ENCODE peak calls at places on chromosomes 1 and 21, in seven cellular contexts. One of them, this sample, is unnamed.

GRCh38 chr1:68229927-68230812 is 2.2 kb downstream of the WLS start:
- DNase-seq in NCI-H1092: no peak
- DNase-seq in A549: no peak
- DNase-seq in activated CD4-positive, alpha-beta memory T cell treated with anti-CD3 and anti-CD28 coated beads for 36 hours: no peak
- DNase-seq in ACHN: no peak
- DNase-seq in SK-MEL-5: peak; percentile 5
- DNase-seq in pancreas: no peak
- DNase-seq in this sample: no peak

GRCh38 chr21:43745772-43746517 is 27.0 kb downstream of the PDXK start:
- DNase-seq in NCI-H1092: no peak
- DNase-seq in A549: no peak
- DNase-seq in activated CD4-positive, alpha-beta memory T cell treated with anti-CD3 and anti-CD28 coated beads for 36 hours: no peak
- DNase-seq in ACHN: no peak
- DNase-seq in SK-MEL-5: no peak
- DNase-seq in pancreas: no peak
- DNase-seq in this sample: no peak

GRCh38 chr1:108692724-108693655 is 880 bp downstream of the PRPF38B start:
- DNase-seq in NCI-H1092: peak; percentile 34
- DNase-seq in A549: peak; percentile 27
- DNase-seq in activated CD4-positive, alpha-beta memory T cell treated with anti-CD3 and anti-CD28 coated beads for 36 hours: peak; percentile 78
- DNase-seq in ACHN: peak; percentile 67
- DNase-seq in SK-MEL-5: peak; percentile 63
- DNase-seq in pancreas: peak; percentile 50
- DNase-seq in this sample: peak; percentile 93

GRCh38 chr1:45573231-45573804 is 10.5 kb upstream of the NASP start:
- DNase-seq in NCI-H1092: no peak
- DNase-seq in A549: no peak
- DNase-seq in activated CD4-positive, alpha-beta memory T cell treated with anti-CD3 and anti-CD28 coated beads for 36 hours: no peak
- DNase-seq in ACHN: no peak
- DNase-seq in SK-MEL-5: no peak
- DNase-seq in pancreas: no peak
- DNase-seq in this sample: no peak

GRCh38 chr1:95308276-95308675 is 74.3 kb downstream of the RWDD3 start:
- DNase-seq in NCI-H1092: no peak
- DNase-seq in A549: no peak
- DNase-seq in activated CD4-positive, alpha-beta memory T cell treated with anti-CD3 and anti-CD28 coated beads for 36 hours: no peak
- DNase-seq in ACHN: no peak
- DNase-seq in SK-MEL-5: peak; percentile 72
- DNase-seq in pancreas: no peak
- DNase-seq in this sample: no peak

GRCh38 chr1:221439008-221439733 is 302.7 kb downstream of the DUSP10 start:
- DNase-seq in NCI-H1092: no peak
- DNase-seq in A549: peak; percentile 42
- DNase-seq in activated CD4-positive, alpha-beta memory T cell treated with anti-CD3 and anti-CD28 coated beads for 36 hours: peak; percentile 86
- DNase-seq in ACHN: peak; percentile 97
- DNase-seq in SK-MEL-5: no peak
- DNase-seq in pancreas: no peak
- DNase-seq in this sample: peak; percentile 83

GRCh38 chr1:199685369-199685768 is 342.1 kb upstream of the NR5A2 start:
- DNase-seq in NCI-H1092: no peak
- DNase-seq in A549: no peak
- DNase-seq in activated CD4-positive, alpha-beta memory T cell treated with anti-CD3 and anti-CD28 coated beads for 36 hours: no peak
- DNase-seq in ACHN: peak; percentile 16
- DNase-seq in SK-MEL-5: no peak
- DNase-seq in pancreas: no peak
- DNase-seq in this sample: no peak

GRCh38 chr1:59298178-59298583 is 1.3 kb downstream of the FGGY start:
- DNase-seq in NCI-H1092: no peak
- DNase-seq in A549: no peak
- DNase-seq in activated CD4-positive, alpha-beta memory T cell treated with anti-CD3 and anti-CD28 coated beads for 36 hours: no peak
- DNase-seq in ACHN: no peak
- DNase-seq in SK-MEL-5: no peak
- DNase-seq in pancreas: no peak
- DNase-seq in this sample: no peak

GRCh38 chr1:155859881-155860841 is 794 bp downstream of the SYT11 start:
- DNase-seq in NCI-H1092: peak; percentile 89
- DNase-seq in A549: no peak
- DNase-seq in activated CD4-positive, alpha-beta memory T cell treated with anti-CD3 and anti-CD28 coated beads for 36 hours: peak; percentile 85
- DNase-seq in ACHN: peak; percentile 84
- DNase-seq in SK-MEL-5: peak; percentile 15
- DNase-seq in pancreas: peak; percentile 56
- DNase-seq in this sample: peak; percentile 86

GRCh38 chr1:207888647-207889046 is 22.3 kb downstream of the CD34 start:
- DNase-seq in NCI-H1092: no peak
- DNase-seq in A549: no peak
- DNase-seq in activated CD4-positive, alpha-beta memory T cell treated with anti-CD3 and anti-CD28 coated beads for 36 hours: no peak
- DNase-seq in ACHN: no peak
- DNase-seq in SK-MEL-5: no peak
- DNase-seq in pancreas: no peak
- DNase-seq in this sample: no peak

GRCh38 chr21:29091032-29091431 is 17.6 kb upstream of the CCT8 start:
- DNase-seq in NCI-H1092: no peak
- DNase-seq in A549: peak; percentile 7
- DNase-seq in activated CD4-positive, alpha-beta memory T cell treated with anti-CD3 and anti-CD28 coated beads for 36 hours: no peak
- DNase-seq in ACHN: no peak
- DNase-seq in SK-MEL-5: no peak
- DNase-seq in pancreas: no peak
- DNase-seq in this sample: no peak

GRCh38 chr1:36528361-36529349 is 45.9 kb upstream of the CSF3R start:
- DNase-seq in NCI-H1092: no peak
- DNase-seq in A549: no peak
- DNase-seq in activated CD4-positive, alpha-beta memory T cell treated with anti-CD3 and anti-CD28 coated beads for 36 hours: no peak
- DNase-seq in ACHN: peak; percentile 27
- DNase-seq in SK-MEL-5: peak; percentile 37
- DNase-seq in pancreas: no peak
- DNase-seq in this sample: peak; percentile 39

GRCh38 chr1:209486861-209487260 is 96.7 kb upstream of the CAMK1G start:
- DNase-seq in NCI-H1092: no peak
- DNase-seq in A549: no peak
- DNase-seq in activated CD4-positive, alpha-beta memory T cell treated with anti-CD3 and anti-CD28 coated beads for 36 hours: no peak
- DNase-seq in ACHN: peak; percentile 26
- DNase-seq in SK-MEL-5: no peak
- DNase-seq in pancreas: no peak
- DNase-seq in this sample: no peak

GRCh38 chr1:86582161-86582560 is 35.3 kb downstream of the CLCA4 start:
- DNase-seq in NCI-H1092: no peak
- DNase-seq in A549: no peak
- DNase-seq in activated CD4-positive, alpha-beta memory T cell treated with anti-CD3 and anti-CD28 coated beads for 36 hours: no peak
- DNase-seq in ACHN: no peak
- DNase-seq in SK-MEL-5: no peak
- DNase-seq in pancreas: no peak
- DNase-seq in this sample: no peak

GRCh38 chr1:40197656-40198055 is 36.5 kb downstream of the RLF start:
- DNase-seq in NCI-H1092: no peak
- DNase-seq in A549: peak; percentile 3
- DNase-seq in activated CD4-positive, alpha-beta memory T cell treated with anti-CD3 and anti-CD28 coated beads for 36 hours: no peak
- DNase-seq in ACHN: no peak
- DNase-seq in SK-MEL-5: no peak
- DNase-seq in pancreas: no peak
- DNase-seq in this sample: no peak

GRCh38 chr1:26861286-26861701 is 1.7 kb upstream of the SFN start:
- DNase-seq in NCI-H1092: no peak
- DNase-seq in A549: peak; percentile 46
- DNase-seq in activated CD4-positive, alpha-beta memory T cell treated with anti-CD3 and anti-CD28 coated beads for 36 hours: no peak
- DNase-seq in ACHN: peak; percentile 42
- DNase-seq in SK-MEL-5: peak; percentile 37
- DNase-seq in pancreas: no peak
- DNase-seq in this sample: no peak

GRCh38 chr1:115251340-115251748 is 86.7 kb downstream of the NGF start:
- DNase-seq in NCI-H1092: no peak
- DNase-seq in A549: no peak
- DNase-seq in activated CD4-positive, alpha-beta memory T cell treated with anti-CD3 and anti-CD28 coated beads for 36 hours: no peak
- DNase-seq in ACHN: no peak
- DNase-seq in SK-MEL-5: no peak
- DNase-seq in pancreas: no peak
- DNase-seq in this sample: no peak

GRCh38 chr1:161706116-161706482 is 930 bp upstream of the FCRLA start:
- DNase-seq in NCI-H1092: no peak
- DNase-seq in A549: no peak
- DNase-seq in activated CD4-positive, alpha-beta memory T cell treated with anti-CD3 and anti-CD28 coated beads for 36 hours: no peak
- DNase-seq in ACHN: no peak
- DNase-seq in SK-MEL-5: no peak
- DNase-seq in pancreas: no peak
- DNase-seq in this sample: no peak

GRCh38 chr1:231584117-231584516 is 42.5 kb upstream of the DISC1 start:
- DNase-seq in NCI-H1092: no peak
- DNase-seq in A549: peak; percentile 67
- DNase-seq in activated CD4-positive, alpha-beta memory T cell treated with anti-CD3 and anti-CD28 coated beads for 36 hours: no peak
- DNase-seq in ACHN: peak; percentile 59
- DNase-seq in SK-MEL-5: peak; percentile 88
- DNase-seq in pancreas: no peak
- DNase-seq in this sample: no peak

GRCh38 chr1:54859687-54860391 is 27.2 kb downstream of the DHCR24 start:
- DNase-seq in NCI-H1092: no peak
- DNase-seq in A549: no peak
- DNase-seq in activated CD4-positive, alpha-beta memory T cell treated with anti-CD3 and anti-CD28 coated beads for 36 hours: no peak
- DNase-seq in ACHN: peak; percentile 33
- DNase-seq in SK-MEL-5: no peak
- DNase-seq in pancreas: no peak
- DNase-seq in this sample: no peak

GRCh38 chr21:25569711-25570110 is 37.6 kb downstream of the MRPL39 start:
- DNase-seq in NCI-H1092: no peak
- DNase-seq in A549: no peak
- DNase-seq in activated CD4-positive, alpha-beta memory T cell treated with anti-CD3 and anti-CD28 coated beads for 36 hours: no peak
- DNase-seq in ACHN: no peak
- DNase-seq in SK-MEL-5: no peak
- DNase-seq in pancreas: no peak
- DNase-seq in this sample: no peak

GRCh38 chr1:231799363-231799986 is 172.9 kb downstream of the DISC1 start:
- DNase-seq in NCI-H1092: no peak
- DNase-seq in A549: no peak
- DNase-seq in activated CD4-positive, alpha-beta memory T cell treated with anti-CD3 and anti-CD28 coated beads for 36 hours: no peak
- DNase-seq in ACHN: no peak
- DNase-seq in SK-MEL-5: no peak
- DNase-seq in pancreas: no peak
- DNase-seq in this sample: no peak

GRCh38 chr1:9843576-9843945 is 19.8 kb upstream of the CLSTN1 start:
- DNase-seq in NCI-H1092: peak; percentile 57
- DNase-seq in A549: no peak
- DNase-seq in activated CD4-positive, alpha-beta memory T cell treated with anti-CD3 and anti-CD28 coated beads for 36 hours: no peak
- DNase-seq in ACHN: no peak
- DNase-seq in SK-MEL-5: no peak
- DNase-seq in pancreas: no peak
- DNase-seq in this sample: no peak

GRCh38 chr1:86552376-86552775 is 5.5 kb downstream of the CLCA4 start:
- DNase-seq in NCI-H1092: no peak
- DNase-seq in A549: no peak
- DNase-seq in activated CD4-positive, alpha-beta memory T cell treated with anti-CD3 and anti-CD28 coated beads for 36 hours: no peak
- DNase-seq in ACHN: no peak
- DNase-seq in SK-MEL-5: no peak
- DNase-seq in pancreas: no peak
- DNase-seq in this sample: no peak

GRCh38 chr1:225812488-225813249 is 2.7 kb downstream of the EPHX1 start:
- DNase-seq in NCI-H1092: no peak
- DNase-seq in A549: no peak
- DNase-seq in activated CD4-positive, alpha-beta memory T cell treated with anti-CD3 and anti-CD28 coated beads for 36 hours: no peak
- DNase-seq in ACHN: no peak
- DNase-seq in SK-MEL-5: no peak
- DNase-seq in pancreas: no peak
- DNase-seq in this sample: no peak

GRCh38 chr1:12549460-12550349 is 68.3 kb downstream of the DHRS3 start:
- DNase-seq in NCI-H1092: no peak
- DNase-seq in A549: peak; percentile 80
- DNase-seq in activated CD4-positive, alpha-beta memory T cell treated with anti-CD3 and anti-CD28 coated beads for 36 hours: peak; percentile 31
- DNase-seq in ACHN: peak; percentile 87
- DNase-seq in SK-MEL-5: peak; percentile 51
- DNase-seq in pancreas: peak; percentile 49
- DNase-seq in this sample: no peak

GRCh38 chr1:21251773-21252471 is 38.3 kb downstream of the ECE1 start:
- DNase-seq in NCI-H1092: no peak
- DNase-seq in A549: peak; percentile 64
- DNase-seq in activated CD4-positive, alpha-beta memory T cell treated with anti-CD3 and anti-CD28 coated beads for 36 hours: peak; percentile 62
- DNase-seq in ACHN: peak; percentile 85
- DNase-seq in SK-MEL-5: no peak
- DNase-seq in pancreas: peak; percentile 80
- DNase-seq in this sample: no peak

GRCh38 chr1:27410709-27411108 is 18.3 kb downstream of the GPR3 start:
- DNase-seq in NCI-H1092: no peak
- DNase-seq in A549: no peak
- DNase-seq in activated CD4-positive, alpha-beta memory T cell treated with anti-CD3 and anti-CD28 coated beads for 36 hours: no peak
- DNase-seq in ACHN: no peak
- DNase-seq in SK-MEL-5: no peak
- DNase-seq in pancreas: no peak
- DNase-seq in this sample: no peak

GRCh38 chr1:192445849-192446489 is 129.2 kb downstream of the RGS21 start:
- DNase-seq in NCI-H1092: no peak
- DNase-seq in A549: no peak
- DNase-seq in activated CD4-positive, alpha-beta memory T cell treated with anti-CD3 and anti-CD28 coated beads for 36 hours: peak; percentile 48
- DNase-seq in ACHN: peak; percentile 58
- DNase-seq in SK-MEL-5: peak; percentile 50
- DNase-seq in pancreas: peak; percentile 28
- DNase-seq in this sample: peak; percentile 60

GRCh38 chr1:154784924-154785531 is 85.1 kb downstream of the KCNN3 start:
- DNase-seq in NCI-H1092: no peak
- DNase-seq in A549: no peak
- DNase-seq in activated CD4-positive, alpha-beta memory T cell treated with anti-CD3 and anti-CD28 coated beads for 36 hours: peak; percentile 78
- DNase-seq in ACHN: no peak
- DNase-seq in SK-MEL-5: no peak
- DNase-seq in pancreas: peak; percentile 50
- DNase-seq in this sample: peak; percentile 67

GRCh38 chr1:165595561-165595960 is 35.5 kb upstream of the MGST3 start:
- DNase-seq in NCI-H1092: no peak
- DNase-seq in A549: no peak
- DNase-seq in activated CD4-positive, alpha-beta memory T cell treated with anti-CD3 and anti-CD28 coated beads for 36 hours: no peak
- DNase-seq in ACHN: no peak
- DNase-seq in SK-MEL-5: no peak
- DNase-seq in pancreas: no peak
- DNase-seq in this sample: no peak

GRCh38 chr1:193794239-193794638 is 607.8 kb upstream of the B3GALT2 start:
- DNase-seq in NCI-H1092: no peak
- DNase-seq in A549: no peak
- DNase-seq in activated CD4-positive, alpha-beta memory T cell treated with anti-CD3 and anti-CD28 coated beads for 36 hours: no peak
- DNase-seq in ACHN: no peak
- DNase-seq in SK-MEL-5: no peak
- DNase-seq in pancreas: no peak
- DNase-seq in this sample: no peak

GRCh38 chr21:45302082-45303061 is 14.7 kb upstream of the POFUT2 start:
- DNase-seq in NCI-H1092: no peak
- DNase-seq in A549: no peak
- DNase-seq in activated CD4-positive, alpha-beta memory T cell treated with anti-CD3 and anti-CD28 coated beads for 36 hours: peak; percentile 65
- DNase-seq in ACHN: no peak
- DNase-seq in SK-MEL-5: no peak
- DNase-seq in pancreas: no peak
- DNase-seq in this sample: peak; percentile 58

GRCh38 chr1:67166196-67166595 is at the start of gene IL23R:
- DNase-seq in NCI-H1092: no peak
- DNase-seq in A549: no peak
- DNase-seq in activated CD4-positive, alpha-beta memory T cell treated with anti-CD3 and anti-CD28 coated beads for 36 hours: peak; percentile 79
- DNase-seq in ACHN: no peak
- DNase-seq in SK-MEL-5: no peak
- DNase-seq in pancreas: no peak
- DNase-seq in this sample: peak; percentile 56

GRCh38 chr1:196462101-196462500 is 146.1 kb downstream of the KCNT2 start:
- DNase-seq in NCI-H1092: no peak
- DNase-seq in A549: no peak
- DNase-seq in activated CD4-positive, alpha-beta memory T cell treated with anti-CD3 and anti-CD28 coated beads for 36 hours: no peak
- DNase-seq in ACHN: no peak
- DNase-seq in SK-MEL-5: no peak
- DNase-seq in pancreas: no peak
- DNase-seq in this sample: no peak

GRCh38 chr1:68703921-68704354 is 207.1 kb upstream of the DEPDC1 start:
- DNase-seq in NCI-H1092: no peak
- DNase-seq in A549: no peak
- DNase-seq in activated CD4-positive, alpha-beta memory T cell treated with anti-CD3 and anti-CD28 coated beads for 36 hours: no peak
- DNase-seq in ACHN: no peak
- DNase-seq in SK-MEL-5: no peak
- DNase-seq in pancreas: no peak
- DNase-seq in this sample: no peak

GRCh38 chr1:212782422-212783154 is 9.0 kb downstream of the NSL1 start:
- DNase-seq in NCI-H1092: no peak
- DNase-seq in A549: no peak
- DNase-seq in activated CD4-positive, alpha-beta memory T cell treated with anti-CD3 and anti-CD28 coated beads for 36 hours: no peak
- DNase-seq in ACHN: peak; percentile 57
- DNase-seq in SK-MEL-5: peak; percentile 53
- DNase-seq in pancreas: no peak
- DNase-seq in this sample: no peak

This sample was measured in activated CD8-positive, alpha-beta memory T cell treated with anti-CD3 and anti-CD28 coated beads, Interleukin-2, amount 10 ng/mL, durations not matched to agents 7 days and 5 days.